ENCODE peak calls at places on chromosomes 16 and 17, in nine cellular contexts. N is activated naive CD4-positive, alpha-beta T cell; F is NCI-H1436; M is heart right ventricle; X is B cell; Q is activated naive CD8-positive, alpha-beta T cell treated with anti-CD3 and anti-CD28 coated beads for 36 hours; V is astrocyte of the spinal cord; G is AG10803; W is left cardiac atrium. C is an unnamed sample.

GRCh38 chr17:82205720-82206508 is 6.7 kb downstream of the CCDC57 start:
- DNase-seq in N (peak; percentile 63), F (peak; percentile 90), M (peak; percentile 80), X (peak; percentile 87), Q (peak; percentile 80), V (peak; percentile 84), G (peak; percentile 86), W (peak; percentile 88), C (peak; percentile 92)

GRCh38 chr17:41360291-41360995 is 9.2 kb downstream of the KRT33B start:
- DNase-seq in N (no peak), F (no peak), M (no peak), X (no peak), Q (no peak), V (peak; percentile 17), G (peak; percentile 43), W (no peak), C (no peak)

GRCh38 chr17:75240394-75241142 is 20.8 kb downstream of the GGA3 start:
- DNase-seq in N (no peak), F (peak; percentile 88), M (no peak), X (peak; percentile 53), Q (peak; percentile 61), V (peak; percentile 13), G (peak; percentile 24), W (no peak), C (peak; percentile 43)

GRCh38 chr17:9802701-9803100 is 11.3 kb upstream of the DHRS7C start:
- DNase-seq in N (no peak), F (no peak), M (no peak), X (no peak), Q (no peak), V (no peak), G (no peak), W (no peak), C (no peak)

GRCh38 chr17:9115446-9116265 is 94.3 kb downstream of the NTN1 start:
- DNase-seq in N (no peak), F (no peak), M (peak; percentile 66), X (no peak), Q (peak; percentile 75), V (peak; percentile 65), G (peak; percentile 63), W (peak; percentile 85), C (peak; percentile 22)

GRCh38 chr17:42608692-42609181 is 437 bp downstream of the RETREG3 start:
- DNase-seq in N (no peak), F (no peak), M (no peak), X (no peak), Q (no peak), V (peak; percentile 12), G (no peak), W (peak; percentile 27), C (no peak)

GRCh38 chr17:50297407-50297865 is 23.2 kb downstream of the TMEM92 start:
- DNase-seq in N (peak; percentile 59), F (peak; percentile 76), M (peak; percentile 77), X (peak; percentile 80), Q (peak; percentile 80), V (peak; percentile 63), G (peak; percentile 58), W (peak; percentile 81), C (peak; percentile 82)

GRCh38 chr17:57672971-57673370 is 72.1 kb downstream of the CCDC182 start:
- DNase-seq in N (no peak), F (no peak), M (no peak), X (no peak), Q (no peak), V (no peak), G (no peak), W (no peak), C (no peak)

GRCh38 chr17:20997711-20998570 is 44.9 kb downstream of the USP22 start:
- DNase-seq in N (no peak), F (no peak), M (no peak), X (no peak), Q (no peak), V (no peak), G (no peak), W (no peak), C (no peak)

GRCh38 chr16:10619271-10619849 is 39.0 kb upstream of the EMP2 start:
- DNase-seq in N (no peak), F (peak; percentile 18), M (peak; percentile 68), X (peak; percentile 61), Q (peak; percentile 27), V (no peak), G (no peak), W (peak; percentile 66), C (peak; percentile 42)

GRCh38 chr17:17994271-17994670 is 21.6 kb downstream of the DRC3 start:
- DNase-seq in N (no peak), F (peak; percentile 64), M (peak; percentile 37), X (no peak), Q (peak; percentile 32), V (peak; percentile 27), G (no peak), W (no peak), C (peak; percentile 70)

GRCh38 chr16:27491894-27492587 is 57.7 kb downstream of the GTF3C1 start:
- DNase-seq in N (no peak), F (peak; percentile 68), M (no peak), X (no peak), Q (no peak), V (no peak), G (no peak), W (no peak), C (no peak)

GRCh38 chr17:36665417-36665816 is 64.0 kb downstream of the MRM1 start:
- DNase-seq in N (no peak), F (no peak), M (no peak), X (no peak), Q (no peak), V (no peak), G (no peak), W (no peak), C (no peak)

GRCh38 chr16:74767749-74768148 is 6.9 kb downstream of the FA2H start:
- DNase-seq in N (no peak), F (no peak), M (no peak), X (no peak), Q (no peak), V (no peak), G (no peak), W (no peak), C (no peak)

GRCh38 chr16:353404-354285 is 1.1 kb upstream of the AXIN1 start:
- DNase-seq in N (no peak), F (no peak), M (peak; percentile 28), X (no peak), Q (no peak), V (no peak), G (no peak), W (no peak), C (no peak)

GRCh38 chr16:81137012-81137335 is 40.8 kb upstream of the GCSH start:
- DNase-seq in N (no peak), F (no peak), M (no peak), X (no peak), Q (no peak), V (peak; percentile 20), G (peak; percentile 49), W (no peak), C (peak; percentile 62)

GRCh38 chr17:6257339-6257738 is 177.6 kb downstream of the AIPL1 start:
- DNase-seq in N (no peak), F (no peak), M (no peak), X (no peak), Q (no peak), V (peak; percentile 81), G (peak; percentile 8), W (no peak), C (no peak)

GRCh38 chr16:77317059-77317458 is 117.8 kb downstream of the ADAMTS18 start:
- DNase-seq in N (no peak), F (no peak), M (no peak), X (no peak), Q (no peak), V (no peak), G (no peak), W (no peak), C (no peak)

GRCh38 chr17:17303010-17303846 is at the start of gene NT5M:
- DNase-seq in N (peak; percentile 32), F (peak; percentile 89), M (peak; percentile 78), X (peak; percentile 92), Q (peak; percentile 83), V (peak; percentile 46), G (peak; percentile 53), W (peak; percentile 86), C (peak; percentile 92)

GRCh38 chr17:17090642-17091103 is 48.4 kb downstream of the MPRIP start:
- DNase-seq in N (no peak), F (no peak), M (no peak), X (no peak), Q (no peak), V (no peak), G (no peak), W (peak; percentile 14), C (no peak)

GRCh38 chr16:30570621-30571443 is 682 bp downstream of the ZNF688 start:
- DNase-seq in N (no peak), F (no peak), M (peak; percentile 38), X (peak; percentile 63), Q (no peak), V (peak; percentile 31), G (peak; percentile 29), W (peak; percentile 36), C (peak; percentile 49)

GRCh38 chr16:10228779-10229178 is 46.6 kb upstream of the GRIN2A start:
- DNase-seq in N (no peak), F (no peak), M (no peak), X (peak; percentile 42), Q (no peak), V (no peak), G (no peak), W (no peak), C (no peak)

GRCh38 chr17:58341861-58342475 is 10.0 kb downstream of the SUPT4H1 start:
- DNase-seq in N (no peak), F (no peak), M (no peak), X (no peak), Q (no peak), V (no peak), G (no peak), W (no peak), C (no peak)

GRCh38 chr16:14325921-14326401 is 254.8 kb downstream of the MRTFB start:
- DNase-seq in N (no peak), F (peak; percentile 43), M (no peak), X (no peak), Q (no peak), V (no peak), G (peak; percentile 50), W (no peak), C (peak; percentile 53)

GRCh38 chr16:11098601-11099377 is 154.4 kb downstream of the CLEC16A start:
- DNase-seq in N (no peak), F (no peak), M (no peak), X (no peak), Q (no peak), V (no peak), G (no peak), W (no peak), C (no peak)

GRCh38 chr17:47649972-47650524 is 329 bp downstream of the KPNB1 start:
- DNase-seq in N (no peak), F (peak; percentile 66), M (no peak), X (peak; percentile 65), Q (no peak), V (peak; percentile 56), G (no peak), W (no peak), C (no peak)

GRCh38 chr17:77154187-77154586 is 13.4 kb downstream of the SEC14L1 start:
- DNase-seq in N (no peak), F (no peak), M (no peak), X (no peak), Q (no peak), V (no peak), G (no peak), W (no peak), C (no peak)

GRCh38 chr17:76997981-76998531 is 129.9 kb downstream of the MGAT5B start:
- DNase-seq in N (no peak), F (no peak), M (no peak), X (peak; percentile 55), Q (peak; percentile 66), V (peak; percentile 20), G (peak; percentile 2), W (no peak), C (no peak)

GRCh38 chr17:27560668-27561067 is 70.3 kb upstream of the LGALS9 start:
- DNase-seq in N (no peak), F (no peak), M (peak; percentile 32), X (no peak), Q (no peak), V (no peak), G (no peak), W (peak; percentile 63), C (no peak)

GRCh38 chr16:48091077-48091476 is 64.7 kb downstream of the ABCC12 start:
- DNase-seq in N (no peak), F (no peak), M (no peak), X (no peak), Q (no peak), V (no peak), G (no peak), W (no peak), C (no peak)

GRCh38 chr17:73770115-73770848 is 126.0 kb upstream of the SDK2 start:
- DNase-seq in N (no peak), F (peak; percentile 85), M (peak; percentile 84), X (no peak), Q (no peak), V (peak; percentile 74), G (peak; percentile 88), W (peak; percentile 88), C (peak; percentile 84)

C was measured in testis.